ENCODE peak calls at places on chromosomes 5 and 9, in four cellular contexts. K is GM12878, I is HL-60, U is K562. E is an unnamed sample.

GRCh38 chr9:96495341-96495740 is 45.4 kb downstream of the HABP4 start:
- DNase-seq in K (no peak), I (no peak), U (no peak), E (no peak)

GRCh38 chr9:93054758-93055704 is 3.5 kb upstream of the SUSD3 start:
- DNase-seq in K (no peak), I (peak; percentile 65), U (no peak), E (no peak)

GRCh38 chr5:55868846-55869245 is 17.7 kb downstream of the IL31RA start:
- DNase-seq in K (no peak), I (no peak), U (peak; percentile 9), E (no peak)

GRCh38 chr5:143402464-143403356 is 776 bp downstream of the NR3C1 start:
- DNase-seq in K (no peak), I (peak; percentile 72), U (peak; percentile 41), E (no peak)

GRCh38 chr5:129724222-129724621 is 23.7 kb upstream of the MINAR2 start:
- DNase-seq in K (no peak), I (no peak), U (no peak), E (no peak)

GRCh38 chr9:121992571-121993212 is 100.4 kb downstream of the TTLL11 start:
- DNase-seq in K (no peak), I (peak; percentile 41), U (peak; percentile 79), E (peak; percentile 35)

GRCh38 chr5:68884144-68884754 is 209.6 kb upstream of the SLC30A5 start:
- DNase-seq in K (no peak), I (no peak), U (no peak), E (no peak)

GRCh38 chr9:81053298-81054025 is 635.9 kb downstream of the TLE1 start:
- DNase-seq in K (no peak), I (no peak), U (no peak), E (no peak)

GRCh38 chr9:114461468-114461867 is 43.8 kb downstream of the WHRN start:
- DNase-seq in K (no peak), I (no peak), U (no peak), E (no peak)

GRCh38 chr5:96279796-96280542 is 153.1 kb downstream of the PCSK1 start:
- DNase-seq in K (peak; percentile 39), I (no peak), U (no peak), E (peak; percentile 9)

GRCh38 chr9:109258619-109259321 is 62.1 kb downstream of the EPB41L4B start:
- DNase-seq in K (no peak), I (no peak), U (no peak), E (no peak)
- TF ChIP-seq SPI1 in K (no peak), I (no peak), U (no peak), E (no peak)

GRCh38 chr9:127783111-127783621 is 2.7 kb upstream of the CDK9 start:
- DNase-seq in K (peak; percentile 73), I (peak; percentile 97), U (no peak), E (no peak)
- TF ChIP-seq POLR2AphosphoS5 in K (no peak), I (peak; percentile 91), U (no peak), E (peak; percentile 28)

GRCh38 chr9:99666571-99666970 is 155.1 kb upstream of the NR4A3 start:
- DNase-seq in K (peak; percentile 16), I (no peak), U (no peak), E (no peak)
- TF ChIP-seq SPI1 in K (no peak), I (no peak), U (no peak), E (no peak)

GRCh38 chr9:68502279-68502678 is 38.4 kb downstream of the TMEM252 start:
- DNase-seq in K (no peak), I (no peak), U (no peak), E (no peak)

GRCh38 chr9:68498816-68499215 is 41.9 kb downstream of the TMEM252 start:
- DNase-seq in K (no peak), I (no peak), U (no peak), E (no peak)

GRCh38 chr9:68497629-68498028 is 43.1 kb downstream of the TMEM252 start:
- DNase-seq in K (no peak), I (no peak), U (no peak), E (no peak)

GRCh38 chr9:68500457-68501158 is 40.1 kb downstream of the TMEM252 start:
- DNase-seq in K (no peak), I (no peak), U (no peak), E (no peak)

DNA sequence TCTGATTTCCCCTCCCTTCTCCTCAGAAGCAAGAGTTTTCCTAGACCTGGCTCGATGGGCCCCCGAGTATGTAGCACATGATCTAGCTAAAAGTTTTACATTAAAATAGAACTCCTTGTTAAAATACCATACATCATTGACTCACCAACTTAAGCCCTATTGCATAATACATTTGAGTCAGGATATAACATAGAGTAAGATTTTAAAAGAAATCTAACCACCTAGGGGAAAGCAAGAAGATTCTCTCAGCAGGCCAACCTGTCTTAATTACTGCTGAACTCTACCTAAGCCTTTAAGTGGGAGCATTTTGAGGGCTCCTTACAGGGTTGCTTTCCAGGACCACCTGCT is 39.5 kb downstream of the TMEM252 start:
- DNase-seq in K (no peak), I (no peak), U (no peak), E (no peak)
- TF ChIP-seq POLR2AphosphoS5 in K (no peak), I (no peak), U (no peak), E (no peak)

GRCh38 chr5:94694671-94695070 is 76.2 kb downstream of the SLF1 start:
- DNase-seq in K (no peak), I (no peak), U (no peak), E (no peak)
- TF ChIP-seq SPI1 in K (no peak), I (no peak), U (no peak), E (no peak)

GRCh38 chr5:138466900-138467710 is 1.8 kb downstream of the EGR1 start:
- DNase-seq in K (no peak), I (no peak), U (no peak), E (no peak)
- TF ChIP-seq POLR2AphosphoS5 in K (peak; percentile 37), I (no peak), U (peak; percentile 75), E (no peak)

GRCh38 chr5:142181096-142181495 is 72.5 kb downstream of the NDFIP1 start:
- DNase-seq in K (no peak), I (no peak), U (no peak), E (no peak)
- TF ChIP-seq SPI1 in K (no peak), I (no peak), U (no peak), E (no peak)

GRCh38 chr9:38030658-38031057 is 38.4 kb downstream of the SHB start:
- DNase-seq in K (no peak), I (no peak), U (peak; percentile 48), E (no peak)

GRCh38 chr9:38029923-38030638 is 38.9 kb downstream of the SHB start:
- DNase-seq in K (no peak), I (no peak), U (no peak), E (no peak)

GRCh38 chr9:38033956-38034355 is 35.1 kb downstream of the SHB start:
- DNase-seq in K (no peak), I (no peak), U (no peak), E (no peak)

GRCh38 chr9:38031594-38031993 is 37.4 kb downstream of the SHB start:
- DNase-seq in K (no peak), I (no peak), U (no peak), E (no peak)

DNA sequence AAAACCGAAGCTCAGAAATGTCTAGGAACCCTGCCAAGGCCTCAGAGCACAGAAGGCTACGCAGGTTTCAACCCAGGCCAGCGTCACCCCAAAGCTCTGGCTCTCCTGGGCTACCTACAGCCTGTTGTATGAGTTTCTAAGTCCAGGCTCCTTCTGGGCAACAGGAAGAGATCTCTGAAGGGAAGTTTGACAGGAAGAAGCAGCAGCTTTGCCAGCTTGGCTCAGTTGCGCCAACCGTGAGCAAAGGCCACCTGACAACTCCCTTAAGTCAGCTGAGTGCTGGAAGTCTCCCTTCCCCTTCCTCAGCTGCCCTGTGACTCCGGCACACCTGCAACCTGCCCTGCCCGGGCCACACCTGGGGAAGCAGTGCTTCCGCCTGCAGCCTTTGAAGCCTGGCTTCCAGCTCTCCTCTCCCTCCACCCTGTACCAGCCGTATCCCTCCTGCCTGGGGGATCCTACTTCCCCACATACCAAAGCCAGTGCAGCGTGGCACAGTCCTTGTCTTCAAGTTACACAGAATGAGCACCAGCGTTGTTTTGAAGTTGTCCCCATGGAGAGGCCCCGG is 36.7 kb downstream of the SHB start:
- DNase-seq in K (no peak), I (no peak), U (no peak), E (no peak)
- TF ChIP-seq POLR2AphosphoS5 in K (no peak), I (no peak), U (no peak), E (no peak)